ENCODE peak calls at places on chromosomes 1 and 21, in five cellular contexts. A is right lobe of liver; J is heart right ventricle; B is AG09319; C is CD8-positive, alpha-beta T cell. Y is an unnamed sample.

GRCh38 chr1:201606096-201606495 is 67.2 kb downstream of the NAV1 start:
- DNase-seq in B (no peak), A (no peak), C (no peak), J (no peak), Y (no peak)

GRCh38 chr21:41763398-41763931 is 3.4 kb downstream of the RIPK4 start:
- DNase-seq in J (no peak), B (no peak), C (no peak), A (no peak), Y (no peak)

GRCh38 chr1:119462964-119463363 is 44.0 kb upstream of the HSD3B1 start:
- DNase-seq in J (no peak), B (no peak), C (no peak), A (no peak), Y (no peak)

GRCh38 chr1:25668931-25669573 is 52.5 kb downstream of the MAN1C1 start:
- DNase-seq in A (no peak), B (no peak), J (no peak), C (no peak), Y (no peak)

GRCh38 chr1:27574871-27575831 is 28.8 kb downstream of the AHDC1 start:
- DNase-seq in B (no peak), A (no peak), J (peak), C (no peak), Y (no peak)

GRCh38 chr1:55284856-55285255 is 69.7 kb upstream of the USP24 start:
- DNase-seq in J (no peak), B (peak), A (no peak), C (no peak), Y (no peak)

GRCh38 chr21:42000908-42001307 is 9.3 kb downstream of the ZBTB21 start:
- DNase-seq in B (no peak), A (no peak), J (no peak), C (no peak), Y (no peak)

GRCh38 chr1:65734976-65735375 is 57.7 kb upstream of the PDE4B start:
- DNase-seq in C (no peak), J (no peak), B (no peak), A (no peak), Y (no peak)

GRCh38 chr1:152398812-152399698 is 15.0 kb downstream of the CRNN start:
- DNase-seq in C (no peak), A (no peak), J (no peak), B (no peak), Y (no peak)
- TF ChIP-seq CTCF in C (no peak), A (peak), J (peak), B (peak), Y (peak)

GRCh38 chr1:184686540-184686939 is 68.1 kb downstream of the EDEM3 start:
- DNase-seq in A (no peak), C (no peak), J (no peak), B (no peak), Y (no peak)
- TF ChIP-seq CTCF in A (no peak), C (no peak), J (no peak), B (no peak), Y (no peak)

GRCh38 chr1:191831572-191831971 is 326.7 kb upstream of the RGS18 start:
- DNase-seq in C (no peak), J (no peak), A (no peak), B (no peak), Y (no peak)
- TF ChIP-seq CTCF in C (no peak), J (no peak), A (no peak), B (no peak), Y (peak)

DNA sequence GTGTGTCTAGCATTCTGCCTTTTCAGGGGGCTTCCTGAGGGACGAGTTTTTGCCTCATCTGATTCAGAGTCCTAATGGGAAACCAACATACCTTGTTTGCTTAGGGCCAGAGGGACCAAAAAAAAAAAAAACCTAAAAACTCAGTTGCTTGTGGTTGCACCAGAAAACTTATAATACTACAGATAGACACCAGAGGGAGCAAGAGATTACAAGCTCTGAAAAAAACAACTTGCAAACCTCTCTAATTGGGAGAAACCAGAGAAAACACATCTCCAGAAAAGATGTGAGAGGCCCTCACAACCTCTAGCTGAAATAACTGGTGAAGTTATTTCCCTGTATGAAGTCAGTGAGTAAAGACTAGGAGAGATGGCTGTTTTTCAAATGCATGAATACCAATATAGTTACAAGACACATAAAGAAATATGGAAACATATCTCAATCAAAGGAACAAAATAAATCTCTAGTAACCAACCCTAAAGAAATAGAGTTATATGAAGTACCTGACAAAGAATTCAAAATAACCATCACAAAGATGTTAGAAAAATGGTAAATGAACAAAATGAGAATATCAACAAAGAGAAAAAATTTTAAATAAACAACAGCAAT is 233.7 kb upstream of the NFIA start:
- DNase-seq in J (no peak), C (no peak), A (no peak), B (peak), Y (no peak)
- TF ChIP-seq CTCF in J (peak), C (no peak), A (peak), B (peak), Y (peak)

Y was measured in D721Med.